ENCODE peak calls at places on chromosomes 2 and 18, in six cellular contexts. O is heart left ventricle, W is endothelial cell of umbilical vein, N is spleen, P is transverse colon, L is tibial nerve. Y is an unnamed sample.

GRCh38 chr2:29850794-29851193 is 70.6 kb downstream of the ALK start:
- DNase-seq in N (no peak), O (no peak), P (no peak), L (no peak), W (no peak), Y (no peak)

GRCh38 chr18:31190919-31191318 is 28.3 kb upstream of the DSC1 start:
- DNase-seq in O (no peak), N (no peak), L (no peak), W (no peak), P (no peak), Y (no peak)

GRCh38 chr2:88492002-88492401 is 39.5 kb upstream of the FOXI3 start:
- DNase-seq in L (no peak), O (no peak), W (no peak), N (no peak), P (no peak), Y (peak)

GRCh38 chr2:55489467-55490062 is 30.0 kb upstream of the CFAP36 start:
- DNase-seq in L (no peak), N (no peak), W (no peak), P (no peak), O (no peak), Y (no peak)

GRCh38 chr18:62452280-62452824 is 70.5 kb upstream of the ZCCHC2 start:
- DNase-seq in W (no peak), P (no peak), L (no peak), O (no peak), N (no peak), Y (no peak)

GRCh38 chr2:105746177-105747080 is 1.7 kb downstream of the NCK2 start:
- DNase-seq in W (no peak), P (peak), N (peak), O (peak), L (peak), Y (peak)

GRCh38 chr2:72718906-72719305 is 106.9 kb downstream of the EXOC6B start:
- DNase-seq in N (no peak), O (no peak), L (no peak), P (no peak), W (peak), Y (no peak)

GRCh38 chr2:196239622-196240587 is 68.5 kb upstream of the STK17B start:
- DNase-seq in W (peak), N (peak), L (peak), P (peak), O (peak), Y (peak)

GRCh38 chr2:165863816-165864221 is 69.8 kb upstream of the GALNT3 start:
- DNase-seq in W (no peak), N (no peak), L (no peak), P (no peak), O (no peak), Y (no peak)

GRCh38 chr2:10817413-10817812 is 4.8 kb upstream of the PDIA6 start:
- DNase-seq in L (no peak), O (no peak), N (peak), W (no peak), P (no peak), Y (no peak)

GRCh38 chr2:55775828-55776227 is 82.2 kb upstream of the PNPT1 start:
- DNase-seq in P (no peak), L (no peak), W (no peak), N (no peak), O (no peak), Y (no peak)

GRCh38 chr2:45780541-45781463 is 129.3 kb downstream of the PRKCE start:
- DNase-seq in P (no peak), W (no peak), N (no peak), O (no peak), L (no peak), Y (no peak)

GRCh38 chr18:73232933-73233332 is 365.1 kb upstream of the NETO1 start:
- DNase-seq in N (no peak), W (no peak), L (no peak), O (no peak), P (no peak), Y (no peak)

GRCh38 chr18:76490701-76491171 is 4.3 kb downstream of the ZNF516 start:
- DNase-seq in O (peak), L (peak), W (peak), P (peak), N (peak), Y (peak)

GRCh38 chr18:58538604-58539386 is 90.1 kb downstream of the ALPK2 start:
- DNase-seq in P (no peak), W (no peak), N (no peak), L (peak), O (no peak), Y (no peak)
- TF ChIP-seq POLR2A in P (no peak), W (no peak), N (no peak), L (no peak), O (no peak), Y (no peak)

GRCh38 chr18:8851659-8852058 is 146.3 kb downstream of the MTCL1 start:
- DNase-seq in P (no peak), N (no peak), O (no peak), L (no peak), W (no peak), Y (no peak)

GRCh38 chr18:8849696-8850095 is 144.3 kb downstream of the MTCL1 start:
- DNase-seq in O (no peak), L (no peak), N (no peak), P (no peak), W (no peak), Y (peak)

GRCh38 chr18:8847066-8847755 is 141.9 kb downstream of the MTCL1 start:
- DNase-seq in L (no peak), P (no peak), O (no peak), W (no peak), N (no peak), Y (no peak)

GRCh38 chr18:8847900-8848299 is 142.5 kb downstream of the MTCL1 start:
- DNase-seq in W (no peak), P (no peak), N (no peak), O (peak), L (no peak), Y (no peak)

DNA sequence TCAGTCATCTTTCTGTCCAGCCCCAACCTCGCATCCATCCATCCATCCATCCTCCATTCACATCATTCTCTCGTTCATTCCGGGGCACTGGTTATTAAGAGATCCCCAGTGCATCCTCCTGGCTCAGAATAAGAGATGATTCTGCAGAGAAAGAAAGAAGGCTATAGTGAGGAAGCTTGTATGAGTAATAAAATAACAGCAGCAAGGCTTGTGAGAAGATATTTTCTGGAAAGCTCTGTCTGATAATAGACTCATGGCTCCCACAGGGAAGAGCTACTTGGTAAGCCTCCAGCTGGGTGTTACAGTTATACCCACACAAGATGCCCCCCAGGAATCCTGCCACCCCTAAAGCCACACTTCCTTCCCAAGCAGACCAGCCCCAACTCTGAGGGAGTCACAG is 143.2 kb downstream of the MTCL1 start:
- DNase-seq in W (no peak), L (no peak), O (no peak), P (no peak), N (no peak), Y (no peak)
- H3K4me3 ChIP-seq in W (no peak), L (no peak), O (no peak), P (no peak), N (no peak), Y (no peak)

DNA sequence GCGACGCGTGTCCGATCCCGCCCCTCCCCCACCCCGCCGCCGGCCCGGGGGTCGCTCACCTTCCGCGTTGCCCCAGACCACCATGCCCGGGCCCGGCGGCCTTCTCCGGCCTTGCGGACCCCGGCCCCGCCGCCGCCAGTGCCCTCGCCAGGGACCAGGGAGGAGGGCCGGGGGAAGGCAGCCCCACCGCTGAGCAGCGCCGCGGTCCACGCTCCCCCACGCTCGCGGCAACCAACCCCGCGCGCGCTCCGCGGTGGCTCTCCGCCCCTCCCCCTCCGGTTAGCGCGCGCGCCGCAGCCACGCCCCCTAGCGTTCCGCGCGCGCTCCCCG is at the start of gene REV1:
- DNase-seq in L (no peak), N (no peak), O (no peak), P (no peak), W (no peak), Y (peak)
- TF ChIP-seq POLR2A in L (peak), N (no peak), O (no peak), P (no peak), W (peak), Y (no peak)

GRCh38 chr2:110735366-110735765 is 3.0 kb downstream of the ACOXL start:
- DNase-seq in L (no peak), O (no peak), W (no peak), P (no peak), N (no peak), Y (no peak)

GRCh38 chr2:110729106-110729505 is 3.3 kb upstream of the ACOXL start:
- DNase-seq in O (no peak), N (no peak), W (no peak), L (no peak), P (no peak), Y (no peak)

GRCh38 chr2:110731064-110731463 is 1.3 kb upstream of the ACOXL start:
- DNase-seq in L (no peak), W (no peak), O (no peak), P (no peak), N (no peak), Y (no peak)

GRCh38 chr2:110727923-110728322 is 4.5 kb upstream of the ACOXL start:
- DNase-seq in W (no peak), P (no peak), L (no peak), N (no peak), O (no peak), Y (no peak)

DNA sequence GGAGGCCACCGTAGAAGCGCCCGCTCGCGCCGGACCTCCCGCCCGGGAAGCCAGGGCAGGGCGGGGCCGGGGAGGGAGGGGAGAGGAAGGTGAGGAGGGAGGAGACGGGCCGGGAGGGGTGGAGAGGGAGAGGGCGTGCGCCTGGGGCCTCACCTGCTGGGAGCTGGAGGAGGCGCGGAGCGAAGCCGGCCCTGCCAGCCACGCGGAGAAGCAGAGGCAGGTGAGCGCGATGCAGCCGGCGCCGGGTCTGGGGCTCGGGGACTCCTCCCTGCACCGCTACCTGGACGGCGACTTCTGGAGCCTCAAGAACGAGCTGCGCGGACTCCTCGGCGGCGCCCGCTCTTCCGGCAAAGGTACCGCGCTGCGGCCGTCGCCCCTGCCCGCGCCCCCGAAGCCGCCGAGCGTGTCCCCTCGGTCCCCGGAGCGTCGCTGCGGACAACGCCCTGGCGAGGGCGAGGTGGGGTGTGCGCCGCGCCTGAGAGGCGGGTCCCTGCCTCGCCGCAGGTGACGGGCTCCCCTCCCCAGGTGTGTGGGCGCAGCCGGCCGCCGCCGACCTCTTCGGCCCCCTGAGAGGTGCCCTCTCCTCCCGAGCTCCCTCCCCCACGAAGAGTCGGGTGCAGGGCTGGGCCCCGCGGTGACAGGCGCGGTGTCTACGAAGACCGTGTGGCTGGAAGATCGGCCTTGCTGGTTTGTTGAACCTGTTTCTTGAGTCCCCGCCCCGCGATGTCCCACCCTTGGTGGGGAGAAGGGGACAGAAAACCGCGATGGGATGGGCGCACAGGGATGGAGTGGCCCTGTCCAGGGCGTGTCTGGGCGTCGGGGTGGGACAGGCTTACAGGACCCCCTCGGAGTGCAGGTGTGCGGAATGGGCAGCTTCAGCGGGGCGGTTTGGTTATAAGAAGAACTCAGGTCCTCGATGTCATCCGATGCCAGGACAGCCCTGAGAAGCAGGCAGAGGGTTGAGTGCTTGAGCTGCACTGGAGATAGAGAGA is at the start of gene ACOXL:
- DNase-seq in L (no peak), W (no peak), N (peak), P (peak), O (no peak), Y (no peak)
- H3K4me3 ChIP-seq in L (peak), W (no peak), N (peak), P (peak), O (peak), Y (no peak)

GRCh38 chr2:97995026-97995733 is 568 bp downstream of the TMEM131 start:
- DNase-seq in L (no peak), N (peak), P (peak), O (peak), W (peak), Y (no peak)
- TF ChIP-seq POLR2A in L (no peak), N (peak), P (peak), O (no peak), W (peak), Y (no peak)

GRCh38 chr2:38751847-38752410 is 768 bp upstream of the SRSF7 start:
- DNase-seq in O (no peak), P (no peak), N (no peak), L (no peak), W (peak), Y (no peak)

GRCh38 chr2:38751043-38751846 is at the start of gene SRSF7:
- DNase-seq in L (peak), P (peak), O (peak), N (peak), W (peak), Y (peak)

GRCh38 chr2:38748857-38749804 is 2.0 kb downstream of the SRSF7 start:
- DNase-seq in W (no peak), L (no peak), O (no peak), N (no peak), P (no peak), Y (no peak)

GRCh38 chr2:38750793-38751042 is 443 bp downstream of the SRSF7 start:
- DNase-seq in N (peak), O (peak), L (peak), W (no peak), P (peak), Y (peak)

DNA sequence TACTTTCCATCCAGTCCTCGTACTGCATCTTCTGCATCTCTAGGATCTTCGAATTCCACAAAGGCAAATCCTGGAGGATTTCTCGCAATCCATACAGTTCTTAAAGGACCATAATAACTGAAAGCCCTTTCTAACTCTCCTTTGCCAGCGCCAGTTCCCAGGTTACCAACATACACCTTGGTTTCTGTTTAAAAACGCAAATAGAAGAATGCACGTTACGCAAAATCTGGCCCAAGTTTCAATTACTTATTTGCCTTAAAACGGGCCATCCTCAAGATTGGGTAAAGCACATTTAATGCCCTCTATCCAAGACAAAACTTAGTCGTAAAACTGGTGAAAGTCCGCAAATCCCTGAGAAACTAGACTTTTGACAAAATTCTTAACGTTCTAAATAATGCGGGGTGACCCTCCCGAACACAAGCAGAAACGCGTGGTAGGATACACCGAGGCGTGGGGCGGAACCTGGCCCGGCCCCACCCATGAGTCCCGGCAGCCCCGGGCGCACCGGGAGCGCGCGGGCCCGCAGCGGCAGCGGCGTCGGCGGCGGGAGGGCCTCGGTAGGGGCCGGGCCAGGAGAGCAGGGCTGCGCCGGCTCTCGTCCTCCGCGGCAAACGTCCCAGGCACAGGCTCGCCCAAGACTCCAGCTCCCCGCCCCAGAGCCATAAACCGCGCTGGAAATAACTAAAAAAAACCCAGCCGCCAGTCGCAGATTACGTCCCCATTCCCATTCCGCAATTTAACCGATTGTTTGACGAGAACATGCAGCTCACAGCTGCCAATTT is 959 bp downstream of the SRSF7 start:
- DNase-seq in O (peak), P (peak), L (no peak), N (peak), W (peak), Y (peak)
- H3K4me3 ChIP-seq in O (peak), P (peak), L (peak), N (peak), W (peak), Y (peak)

Y was measured in lower leg skin.